ENCODE peak calls at places on chromosomes 11 and 22, in six cellular contexts. I, R, D, E, O and J are unnamed samples.

GRCh38 chr22:49192180-49192856 is 635.4 kb downstream of the BRD1 start:
- DNase-seq in I (no peak), R (peak), D (no peak), E (no peak), O (no peak), J (no peak)

GRCh38 chr11:134480129-134480652 is 68.1 kb upstream of the B3GAT1 start:
- DNase-seq in I (no peak), R (no peak), D (no peak), E (no peak), O (no peak), J (no peak)

GRCh38 chr11:3950996-3951662 is 95.7 kb downstream of the STIM1 start:
- DNase-seq in I (no peak), R (peak), D (no peak), E (peak), O (no peak), J (no peak)

GRCh38 chr22:30317778-30318177 is 9.0 kb downstream of the TBC1D10A start:
- DNase-seq in I (no peak), R (no peak), D (no peak), E (no peak), O (no peak), J (no peak)

GRCh38 chr11:69821511-69822040 is 2.4 kb upstream of the FGF3 start:
- DNase-seq in I (no peak), R (no peak), D (no peak), E (no peak), O (no peak), J (no peak)

GRCh38 chr11:8671242-8671641 is 11.2 kb downstream of the TRIM66 start:
- DNase-seq in I (no peak), R (peak), D (peak), E (no peak), O (no peak), J (peak)

GRCh38 chr11:30916764-30917163 is 330.6 kb upstream of the MPPED2 start:
- DNase-seq in I (no peak), R (no peak), D (no peak), E (no peak), O (no peak), J (no peak)

GRCh38 chr11:134479206-134479955 is 67.3 kb upstream of the B3GAT1 start:
- DNase-seq in I (no peak), R (no peak), D (no peak), E (no peak), O (no peak), J (no peak)

GRCh38 chr11:120431633-120432032 is 79.9 kb upstream of the GRIK4 start:
- DNase-seq in I (peak), R (peak), D (no peak), E (peak), O (no peak), J (peak)

GRCh38 chr11:66631883-66632282 is 6.6 kb upstream of the RBM4 start:
- DNase-seq in I (no peak), R (no peak), D (no peak), E (no peak), O (no peak), J (no peak)

GRCh38 chr22:24134090-24134846 is 47.0 kb upstream of the SUSD2 start:
- DNase-seq in I (no peak), R (peak), D (no peak), E (no peak), O (no peak), J (no peak)

GRCh38 chr11:45658292-45658991 is 7.0 kb downstream of the CHST1 start:
- DNase-seq in I (no peak), R (peak), D (peak), E (peak), O (no peak), J (peak)

GRCh38 chr22:38033522-38034277 is 23.5 kb upstream of the PICK1 start:
- DNase-seq in I (peak), R (no peak), D (no peak), E (no peak), O (no peak), J (no peak)

GRCh38 chr11:134048028-134048427 is 20.8 kb upstream of the JAM3 start:
- DNase-seq in I (no peak), R (no peak), D (no peak), E (no peak), O (no peak), J (no peak)

GRCh38 chr22:47929073-47929472 is 1166.6 kb downstream of the TBC1D22A start:
- DNase-seq in I (no peak), R (no peak), D (no peak), E (no peak), O (no peak), J (no peak)

GRCh38 chr11:104200688-104201087 is 36.7 kb upstream of the PDGFD start:
- DNase-seq in I (no peak), R (no peak), D (no peak), E (no peak), O (no peak), J (no peak)

GRCh38 chr11:84019576-84020194 is 733.5 kb upstream of the CCDC90B start:
- DNase-seq in I (no peak), R (no peak), D (no peak), E (no peak), O (no peak), J (no peak)

GRCh38 chr11:119560961-119561360 is 138.0 kb upstream of the THY1 start:
- DNase-seq in I (no peak), R (no peak), D (no peak), E (no peak), O (no peak), J (no peak)

GRCh38 chr11:68403831-68404230 is 56.7 kb upstream of the PPP6R3 start:
- DNase-seq in I (no peak), R (no peak), D (no peak), E (no peak), O (no peak), J (no peak)

GRCh38 chr11:30091246-30091645 is 74.4 kb upstream of the KCNA4 start:
- DNase-seq in I (no peak), R (no peak), D (no peak), E (no peak), O (no peak), J (no peak)

GRCh38 chr11:10317776-10318526 is 13.1 kb downstream of the ADM start:
- DNase-seq in I (no peak), R (no peak), D (no peak), E (no peak), O (peak), J (no peak)

GRCh38 chr11:44263711-44264110 is 46.2 kb downstream of the ALX4 start:
- DNase-seq in I (no peak), R (no peak), D (no peak), E (no peak), O (no peak), J (no peak)

GRCh38 chr11:13260196-13260962 is 17.2 kb upstream of the BMAL1 start:
- DNase-seq in I (no peak), R (peak), D (no peak), E (no peak), O (no peak), J (no peak)

GRCh38 chr11:8382436-8383053 is 118.9 kb upstream of the LMO1 start:
- DNase-seq in I (no peak), R (no peak), D (no peak), E (no peak), O (no peak), J (no peak)

GRCh38 chr11:67284811-67285540 is 4.1 kb upstream of the ANKRD13D start:
- DNase-seq in I (no peak), R (no peak), D (no peak), E (no peak), O (no peak), J (no peak)

GRCh38 chr22:20551805-20552449 is 44.5 kb downstream of the MED15 start:
- DNase-seq in I (no peak), R (no peak), D (no peak), E (peak), O (no peak), J (no peak)
- TF ChIP-seq CREB1 in I (no peak), R (no peak), D (no peak), E (no peak), O (no peak), J (no peak)

GRCh38 chr11:117986981-117987495 is 844 bp downstream of the IL10RA start:
- DNase-seq in I (no peak), R (no peak), D (no peak), E (no peak), O (peak), J (no peak)
- TF ChIP-seq CREB1 in I (no peak), R (no peak), D (no peak), E (no peak), O (peak), J (no peak)

GRCh38 chr11:116420770-116421528 is 351.8 kb downstream of the BUD13 start:
- DNase-seq in I (no peak), R (no peak), D (no peak), E (no peak), O (no peak), J (no peak)
- TF ChIP-seq CREB1 in I (no peak), R (no peak), D (no peak), E (no peak), O (no peak), J (no peak)

GRCh38 chr11:15901046-15901445 is 455.3 kb downstream of the SOX6 start:
- DNase-seq in I (no peak), R (no peak), D (no peak), E (peak), O (no peak), J (no peak)
- TF ChIP-seq CREB1 in I (no peak), R (no peak), D (no peak), E (no peak), O (no peak), J (no peak)